ENCODE peak calls at places on chromosome 4, in seven cellular contexts. One of them, this sample, is unnamed.

GRCh38 chr4:19224820-19225219 is 1026.9 kb upstream of the SLIT2 start:
- DNase-seq in brain microvascular endothelial cell: no peak
- DNase-seq in AG09309: peak
- DNase-seq in endodermal cell: no peak
- DNase-seq in nephron progenitor cell: no peak
- DNase-seq in AG04449: no peak
- DNase-seq in epithelial cell of esophagus: peak
- DNase-seq in this sample: no peak

GRCh38 chr4:56181140-56181950 is 205.9 kb downstream of the AASDH start:
- DNase-seq in brain microvascular endothelial cell: peak
- DNase-seq in AG09309: no peak
- DNase-seq in endodermal cell: no peak
- DNase-seq in nephron progenitor cell: no peak
- DNase-seq in AG04449: no peak
- DNase-seq in epithelial cell of esophagus: peak
- DNase-seq in this sample: no peak

GRCh38 chr4:114312349-114312748 is 286.3 kb upstream of the UGT8 start:
- DNase-seq in brain microvascular endothelial cell: no peak
- DNase-seq in AG09309: no peak
- DNase-seq in endodermal cell: no peak
- DNase-seq in nephron progenitor cell: no peak
- DNase-seq in AG04449: no peak
- DNase-seq in epithelial cell of esophagus: no peak
- DNase-seq in this sample: peak

GRCh38 chr4:34733185-34733916 is 1511.0 kb downstream of the ARAP2 start:
- DNase-seq in brain microvascular endothelial cell: no peak
- DNase-seq in AG09309: no peak
- DNase-seq in endodermal cell: no peak
- DNase-seq in nephron progenitor cell: no peak
- DNase-seq in AG04449: no peak
- DNase-seq in epithelial cell of esophagus: no peak
- DNase-seq in this sample: no peak

GRCh38 chr4:152850377-152850776 is 70.6 kb downstream of the ARFIP1 start:
- DNase-seq in brain microvascular endothelial cell: peak
- DNase-seq in AG09309: no peak
- DNase-seq in endodermal cell: peak
- DNase-seq in nephron progenitor cell: no peak
- DNase-seq in AG04449: no peak
- DNase-seq in epithelial cell of esophagus: peak
- DNase-seq in this sample: no peak

GRCh38 chr4:38463268-38463958 is 200.6 kb upstream of the KLF3 start:
- DNase-seq in brain microvascular endothelial cell: no peak
- DNase-seq in AG09309: no peak
- DNase-seq in endodermal cell: no peak
- DNase-seq in nephron progenitor cell: no peak
- DNase-seq in AG04449: no peak
- DNase-seq in epithelial cell of esophagus: peak
- DNase-seq in this sample: no peak

GRCh38 chr4:2459589-2460349 is 9.1 kb upstream of the RNF4 start:
- DNase-seq in brain microvascular endothelial cell: no peak
- DNase-seq in AG09309: no peak
- DNase-seq in endodermal cell: no peak
- DNase-seq in nephron progenitor cell: no peak
- DNase-seq in AG04449: no peak
- DNase-seq in epithelial cell of esophagus: no peak
- DNase-seq in this sample: no peak

GRCh38 chr4:59409647-59410046 is 1790.5 kb upstream of the ADGRL3 start:
- DNase-seq in brain microvascular endothelial cell: no peak
- DNase-seq in AG09309: no peak
- DNase-seq in endodermal cell: no peak
- DNase-seq in nephron progenitor cell: no peak
- DNase-seq in AG04449: no peak
- DNase-seq in epithelial cell of esophagus: no peak
- DNase-seq in this sample: no peak

GRCh38 chr4:141676087-141676486 is 39.7 kb downstream of the IL15 start:
- DNase-seq in brain microvascular endothelial cell: no peak
- DNase-seq in AG09309: no peak
- DNase-seq in endodermal cell: no peak
- DNase-seq in nephron progenitor cell: no peak
- DNase-seq in AG04449: no peak
- DNase-seq in epithelial cell of esophagus: no peak
- DNase-seq in this sample: no peak

GRCh38 chr4:149841686-149842085 is 26.0 kb upstream of the IQCM start:
- DNase-seq in brain microvascular endothelial cell: no peak
- DNase-seq in AG09309: no peak
- DNase-seq in endodermal cell: no peak
- DNase-seq in nephron progenitor cell: no peak
- DNase-seq in AG04449: no peak
- DNase-seq in epithelial cell of esophagus: no peak
- DNase-seq in this sample: no peak

GRCh38 chr4:2796261-2797187 is 3.6 kb downstream of the SH3BP2 start:
- DNase-seq in brain microvascular endothelial cell: no peak
- DNase-seq in AG09309: peak
- DNase-seq in endodermal cell: no peak
- DNase-seq in nephron progenitor cell: no peak
- DNase-seq in AG04449: no peak
- DNase-seq in epithelial cell of esophagus: peak
- DNase-seq in this sample: peak

GRCh38 chr4:164012396-164013027 is 518.0 kb downstream of the TMA16 start:
- DNase-seq in brain microvascular endothelial cell: peak
- DNase-seq in AG09309: no peak
- DNase-seq in endodermal cell: peak
- DNase-seq in nephron progenitor cell: peak
- DNase-seq in AG04449: no peak
- DNase-seq in epithelial cell of esophagus: peak
- DNase-seq in this sample: peak

GRCh38 chr4:47862297-47862696 is 24.4 kb upstream of the CORIN start:
- DNase-seq in brain microvascular endothelial cell: peak
- DNase-seq in AG09309: no peak
- DNase-seq in endodermal cell: no peak
- DNase-seq in nephron progenitor cell: no peak
- DNase-seq in AG04449: no peak
- DNase-seq in epithelial cell of esophagus: no peak
- DNase-seq in this sample: no peak

GRCh38 chr4:6873291-6873690 is 36.3 kb upstream of the TBC1D14 start:
- DNase-seq in brain microvascular endothelial cell: no peak
- DNase-seq in AG09309: no peak
- DNase-seq in endodermal cell: no peak
- DNase-seq in nephron progenitor cell: no peak
- DNase-seq in AG04449: no peak
- DNase-seq in epithelial cell of esophagus: peak
- DNase-seq in this sample: no peak

GRCh38 chr4:170138580-170139194 is 48.9 kb upstream of the AADAT start:
- DNase-seq in brain microvascular endothelial cell: peak
- DNase-seq in AG09309: peak
- DNase-seq in endodermal cell: peak
- DNase-seq in nephron progenitor cell: peak
- DNase-seq in AG04449: peak
- DNase-seq in epithelial cell of esophagus: peak
- DNase-seq in this sample: peak

GRCh38 chr4:145565328-145565727 is 53.9 kb upstream of the MMAA start:
- DNase-seq in brain microvascular endothelial cell: no peak
- DNase-seq in AG09309: peak
- DNase-seq in endodermal cell: no peak
- DNase-seq in nephron progenitor cell: no peak
- DNase-seq in AG04449: no peak
- DNase-seq in epithelial cell of esophagus: no peak
- DNase-seq in this sample: no peak

GRCh38 chr4:177442623-177443155 is 452 bp upstream of the AGA start:
- DNase-seq in brain microvascular endothelial cell: no peak
- DNase-seq in AG09309: no peak
- DNase-seq in endodermal cell: no peak
- DNase-seq in nephron progenitor cell: no peak
- DNase-seq in AG04449: no peak
- DNase-seq in epithelial cell of esophagus: peak
- DNase-seq in this sample: no peak

GRCh38 chr4:38568768-38569167 is 95.2 kb upstream of the KLF3 start:
- DNase-seq in brain microvascular endothelial cell: no peak
- DNase-seq in AG09309: no peak
- DNase-seq in endodermal cell: no peak
- DNase-seq in nephron progenitor cell: no peak
- DNase-seq in AG04449: no peak
- DNase-seq in epithelial cell of esophagus: no peak
- DNase-seq in this sample: no peak

GRCh38 chr4:69760455-69760854 is at the start of gene SULT1B1:
- DNase-seq in brain microvascular endothelial cell: peak
- DNase-seq in AG09309: no peak
- DNase-seq in endodermal cell: no peak
- DNase-seq in nephron progenitor cell: no peak
- DNase-seq in AG04449: no peak
- DNase-seq in epithelial cell of esophagus: peak
- DNase-seq in this sample: no peak

GRCh38 chr4:117326091-117326490 is 240.7 kb upstream of the TRAM1L1 start:
- DNase-seq in brain microvascular endothelial cell: no peak
- DNase-seq in AG09309: no peak
- DNase-seq in endodermal cell: no peak
- DNase-seq in nephron progenitor cell: no peak
- DNase-seq in AG04449: no peak
- DNase-seq in epithelial cell of esophagus: no peak
- DNase-seq in this sample: no peak

GRCh38 chr4:87087015-87087920 is 133.2 kb downstream of the KLHL8 start:
- DNase-seq in brain microvascular endothelial cell: no peak
- DNase-seq in AG09309: no peak
- DNase-seq in endodermal cell: no peak
- DNase-seq in nephron progenitor cell: no peak
- DNase-seq in AG04449: no peak
- DNase-seq in epithelial cell of esophagus: no peak
- DNase-seq in this sample: no peak

GRCh38 chr4:72216539-72217277 is 184.9 kb downstream of the NPFFR2 start:
- DNase-seq in brain microvascular endothelial cell: no peak
- DNase-seq in AG09309: no peak
- DNase-seq in endodermal cell: no peak
- DNase-seq in nephron progenitor cell: no peak
- DNase-seq in AG04449: no peak
- DNase-seq in epithelial cell of esophagus: no peak
- DNase-seq in this sample: no peak

GRCh38 chr4:184955636-184956035 is 62.7 kb upstream of the HELT start:
- DNase-seq in brain microvascular endothelial cell: no peak
- DNase-seq in AG09309: no peak
- DNase-seq in endodermal cell: no peak
- DNase-seq in nephron progenitor cell: peak
- DNase-seq in AG04449: no peak
- DNase-seq in epithelial cell of esophagus: no peak
- DNase-seq in this sample: no peak

GRCh38 chr4:21749936-21750335 is 198.6 kb downstream of the KCNIP4 start:
- DNase-seq in brain microvascular endothelial cell: peak
- DNase-seq in AG09309: no peak
- DNase-seq in endodermal cell: no peak
- DNase-seq in nephron progenitor cell: no peak
- DNase-seq in AG04449: no peak
- DNase-seq in epithelial cell of esophagus: peak
- DNase-seq in this sample: no peak

GRCh38 chr4:121869841-121870822 is at the start of gene BBS7:
- DNase-seq in brain microvascular endothelial cell: peak
- DNase-seq in AG09309: peak
- DNase-seq in endodermal cell: peak
- DNase-seq in nephron progenitor cell: peak
- DNase-seq in AG04449: peak
- DNase-seq in epithelial cell of esophagus: peak
- DNase-seq in this sample: peak

GRCh38 chr4:105462610-105463009 is 11.3 kb downstream of the PPA2 start:
- DNase-seq in brain microvascular endothelial cell: no peak
- DNase-seq in AG09309: no peak
- DNase-seq in endodermal cell: no peak
- DNase-seq in nephron progenitor cell: no peak
- DNase-seq in AG04449: no peak
- DNase-seq in epithelial cell of esophagus: no peak
- DNase-seq in this sample: no peak

GRCh38 chr4:144355809-144356757 is 215.6 kb upstream of the GYPA start:
- DNase-seq in brain microvascular endothelial cell: peak
- DNase-seq in AG09309: peak
- DNase-seq in endodermal cell: peak
- DNase-seq in nephron progenitor cell: peak
- DNase-seq in AG04449: peak
- DNase-seq in epithelial cell of esophagus: peak
- DNase-seq in this sample: peak

DNA sequence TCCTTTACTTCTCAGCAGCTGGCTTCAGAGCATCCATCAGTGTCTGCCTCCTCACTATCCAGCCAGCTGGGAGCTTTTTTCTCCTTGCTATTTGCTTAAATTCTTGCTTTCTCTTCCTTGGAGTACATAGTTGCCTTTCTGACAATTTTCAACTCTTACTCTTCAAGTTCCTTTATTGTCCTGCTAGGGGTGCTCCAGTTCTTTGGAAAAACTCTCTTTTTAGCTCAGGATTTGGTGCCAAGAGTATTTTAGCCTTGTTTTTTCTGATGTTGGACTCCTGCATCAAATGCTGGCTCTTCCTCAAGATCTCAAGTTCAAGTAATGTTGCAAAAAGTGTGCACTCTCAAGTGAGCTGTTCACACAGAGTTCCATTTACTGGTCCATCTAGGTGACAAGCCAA is 126.4 kb downstream of the KDR start:
- DNase-seq in brain microvascular endothelial cell: peak
- DNase-seq in AG09309: peak
- DNase-seq in endodermal cell: no peak
- DNase-seq in nephron progenitor cell: no peak
- DNase-seq in AG04449: peak
- DNase-seq in epithelial cell of esophagus: peak
- DNase-seq in this sample: no peak
- TF ChIP-seq CTCF in brain microvascular endothelial cell: peak
- TF ChIP-seq CTCF in AG09309: peak
- TF ChIP-seq CTCF in endodermal cell: peak
- TF ChIP-seq CTCF in nephron progenitor cell: peak
- TF ChIP-seq CTCF in AG04449: no peak
- TF ChIP-seq CTCF in epithelial cell of esophagus: peak
- TF ChIP-seq CTCF in this sample: no peak

DNA sequence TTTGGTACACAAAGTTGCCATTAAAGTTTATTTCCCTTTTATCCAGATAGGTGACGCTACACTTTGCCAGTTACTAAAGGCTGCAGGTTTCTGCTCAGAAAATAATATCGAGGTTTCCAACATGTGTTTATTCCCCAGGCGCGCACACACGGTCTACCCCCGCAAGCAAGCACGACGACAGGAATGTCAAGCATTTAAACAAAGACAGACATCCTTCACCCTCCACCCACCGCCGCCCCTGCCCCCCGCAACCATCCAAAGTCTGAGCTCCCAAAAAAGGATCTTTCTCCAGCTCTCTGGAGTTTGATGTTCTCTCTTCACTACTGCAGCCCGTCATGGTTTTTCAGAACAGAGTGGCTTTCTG is 1.3 kb upstream of the PCDH7 start:
- DNase-seq in brain microvascular endothelial cell: peak
- DNase-seq in AG09309: no peak
- DNase-seq in endodermal cell: no peak
- DNase-seq in nephron progenitor cell: peak
- DNase-seq in AG04449: no peak
- DNase-seq in epithelial cell of esophagus: peak
- DNase-seq in this sample: no peak
- TF ChIP-seq CTCF in brain microvascular endothelial cell: peak
- TF ChIP-seq CTCF in AG09309: peak
- TF ChIP-seq CTCF in endodermal cell: no peak
- TF ChIP-seq CTCF in nephron progenitor cell: no peak
- TF ChIP-seq CTCF in AG04449: no peak
- TF ChIP-seq CTCF in epithelial cell of esophagus: peak
- TF ChIP-seq CTCF in this sample: no peak

GRCh38 chr4:128524311-128524710 is 236.7 kb upstream of the PGRMC2 start:
- DNase-seq in brain microvascular endothelial cell: peak
- DNase-seq in AG09309: peak
- DNase-seq in endodermal cell: no peak
- DNase-seq in nephron progenitor cell: no peak
- DNase-seq in AG04449: no peak
- DNase-seq in epithelial cell of esophagus: peak
- DNase-seq in this sample: no peak
- TF ChIP-seq CTCF in brain microvascular endothelial cell: no peak
- TF ChIP-seq CTCF in AG09309: no peak
- TF ChIP-seq CTCF in endodermal cell: no peak
- TF ChIP-seq CTCF in nephron progenitor cell: no peak
- TF ChIP-seq CTCF in AG04449: no peak
- TF ChIP-seq CTCF in epithelial cell of esophagus: no peak
- TF ChIP-seq CTCF in this sample: no peak

GRCh38 chr4:25857403-25857802 is 5.4 kb downstream of the SEL1L3 start:
- DNase-seq in brain microvascular endothelial cell: no peak
- DNase-seq in AG09309: no peak
- DNase-seq in endodermal cell: no peak
- DNase-seq in nephron progenitor cell: no peak
- DNase-seq in AG04449: no peak
- DNase-seq in epithelial cell of esophagus: no peak
- DNase-seq in this sample: no peak
- TF ChIP-seq CTCF in brain microvascular endothelial cell: peak
- TF ChIP-seq CTCF in AG09309: no peak
- TF ChIP-seq CTCF in endodermal cell: peak
- TF ChIP-seq CTCF in nephron progenitor cell: no peak
- TF ChIP-seq CTCF in AG04449: no peak
- TF ChIP-seq CTCF in epithelial cell of esophagus: no peak
- TF ChIP-seq CTCF in this sample: no peak

This sample was measured in glutamatergic neuron.